ENCODE peak calls at places on chromosomes 13 and 19, in five cellular contexts. S is brain microvascular endothelial cell; H is CD4-positive, alpha-beta memory T cell; G is central memory CD4-positive, alpha-beta T cell; X is H7. M is an unnamed sample.

GRCh38 chr13:85816413-85816812 is 17.2 kb upstream of the SLITRK6 start:
- DNase-seq in X (no peak), S (no peak), H (no peak), G (no peak), M (no peak)

GRCh38 chr13:111153977-111154332 is 38.8 kb downstream of the ARHGEF7 start:
- DNase-seq in S (peak), G (no peak), H (no peak), X (peak), M (peak)

GRCh38 chr13:94063096-94063495 is 416.4 kb downstream of the DCT start:
- DNase-seq in H (no peak), S (peak), X (no peak), G (no peak), M (no peak)

GRCh38 chr13:51729853-51730553 is 74.0 kb downstream of the DHRS12 start:
- DNase-seq in H (no peak), G (no peak), S (peak), X (no peak), M (no peak)

GRCh38 chr19:28140201-28140600 is 1072.8 kb downstream of the UQCRFS1 start:
- DNase-seq in G (no peak), X (no peak), H (no peak), S (no peak), M (no peak)

GRCh38 chr13:52118095-52118494 is 10.8 kb downstream of the NEK5 start:
- DNase-seq in S (no peak), X (no peak), H (no peak), G (no peak), M (no peak)

GRCh38 chr19:53868892-53869804 is 1.5 kb downstream of the MYADM start:
- DNase-seq in X (peak), G (peak), S (peak), H (peak), M (peak)

GRCh38 chr13:108560092-108560491 is 69.3 kb upstream of the MYO16 start:
- DNase-seq in S (no peak), X (no peak), H (no peak), G (no peak), M (no peak)

GRCh38 chr19:7676376-7676775 is 514 bp upstream of the MCEMP1 start:
- DNase-seq in X (no peak), H (no peak), G (no peak), S (no peak), M (no peak)

GRCh38 chr13:113589961-113590339 is 5.4 kb downstream of the TFDP1 start:
- DNase-seq in X (peak), S (no peak), G (no peak), H (no peak), M (no peak)

GRCh38 chr13:30004204-30004603 is 153.8 kb upstream of the UBL3 start:
- DNase-seq in H (no peak), X (no peak), S (no peak), G (no peak), M (no peak)

GRCh38 chr13:113399755-113400149 is 35.8 kb upstream of the GRTP1 start:
- DNase-seq in H (no peak), G (no peak), X (peak), S (no peak), M (no peak)

GRCh38 chr13:66313408-66313807 is 916.7 kb downstream of the PCDH9 start:
- DNase-seq in X (no peak), S (peak), H (no peak), G (no peak), M (no peak)

GRCh38 chr19:52110780-52111179 is 15.2 kb upstream of the ZNF841 start:
- DNase-seq in G (no peak), X (no peak), S (no peak), H (no peak), M (no peak)

GRCh38 chr19:1112254-1113208 is 8.7 kb downstream of the GPX4 start:
- DNase-seq in G (no peak), S (no peak), X (peak), H (no peak), M (no peak)

GRCh38 chr13:57634829-57635165 is 3.3 kb downstream of the PCDH17 start:
- DNase-seq in X (peak), G (no peak), H (no peak), S (no peak), M (no peak)

GRCh38 chr13:33644607-33645543 is 173.1 kb upstream of the RFC3 start:
- DNase-seq in H (no peak), S (no peak), G (no peak), X (no peak), M (no peak)

GRCh38 chr19:41702208-41702651 is 6.2 kb upstream of the CEACAM5 start:
- DNase-seq in X (no peak), S (peak), H (no peak), G (no peak), M (no peak)

GRCh38 chr19:14082675-14082960 is 3.0 kb downstream of the C19orf67 start:
- DNase-seq in H (no peak), G (no peak), S (no peak), X (no peak), M (no peak)

GRCh38 chr19:47369923-47370625 is 21.0 kb downstream of the DHX34 start:
- DNase-seq in H (no peak), G (no peak), X (no peak), S (peak), M (no peak)

GRCh38 chr13:110442946-110443632 is 118.4 kb downstream of the RAB20 start:
- DNase-seq in X (no peak), H (no peak), G (no peak), S (peak), M (no peak)

GRCh38 chr13:72839831-72840426 is 58.0 kb downstream of the PIBF1 start:
- DNase-seq in X (peak), S (peak), H (peak), G (peak), M (peak)

GRCh38 chr13:73596382-73596781 is 537.6 kb downstream of the KLF5 start:
- DNase-seq in H (no peak), S (no peak), G (no peak), X (no peak), M (no peak)

GRCh38 chr19:42206871-42207755 is 10.4 kb downstream of the DEDD2 start:
- DNase-seq in G (no peak), X (peak), S (peak), H (no peak), M (no peak)

GRCh38 chr13:40206241-40207109 is 460.0 kb downstream of the FOXO1 start:
- DNase-seq in S (peak), G (peak), X (no peak), H (peak), M (peak)

GRCh38 chr19:38216785-38217746 is 7.0 kb downstream of the DPF1 start:
- DNase-seq in S (no peak), X (peak), G (no peak), H (no peak), M (no peak)

GRCh38 chr19:55599468-55600335 is at the start of the genes FIZ1 and ZNF524:
- DNase-seq in H (peak), S (peak), X (peak), G (peak), M (peak)

GRCh38 chr19:40474737-40475136 is 7.9 kb downstream of the SPTBN4 start:
- DNase-seq in X (no peak), S (no peak), G (no peak), H (no peak), M (no peak)